ENCODE peak calls at places on chromosomes 6 and 20, in ten cellular contexts. I is RWPE2, V is BJ, Q is brain microvascular endothelial cell, D is lower lobe of right lung, H is fibroblast of mammary gland, M is SK-N-SH, E is left ventricle myocardium inferior, X is fibroblast of pulmonary artery, A is GM06990. L is an unnamed sample.

GRCh38 chr6:40587240-40588069 is at the start of gene LRFN2:
- DNase-seq in I (peak), V (no peak), Q (peak), D (peak), H (peak), M (peak), E (peak), X (peak), A (peak), L (peak)

GRCh38 chr6:99471638-99472037 is 43.6 kb downstream of the USP45 start:
- DNase-seq in I (no peak), V (no peak), Q (no peak), D (no peak), H (no peak), M (peak), E (no peak), X (no peak), A (no peak), L (no peak)

GRCh38 chr6:115460913-115461312 is 599.8 kb downstream of the FRK start:
- DNase-seq in I (no peak), V (no peak), Q (no peak), D (no peak), H (no peak), M (no peak), E (no peak), X (no peak), A (no peak), L (no peak)

GRCh38 chr6:39073471-39074355 is 25.1 kb downstream of the GLP1R start:
- DNase-seq in I (no peak), V (no peak), Q (no peak), D (no peak), H (no peak), M (no peak), E (no peak), X (no peak), A (no peak), L (no peak)

GRCh38 chr6:22544469-22544868 is 24.9 kb upstream of the HDGFL1 start:
- DNase-seq in I (no peak), V (no peak), Q (no peak), D (no peak), H (no peak), M (no peak), E (no peak), X (no peak), A (no peak), L (no peak)

GRCh38 chr6:89970609-89971337 is 76.5 kb downstream of the GJA10 start:
- DNase-seq in I (no peak), V (no peak), Q (peak), D (no peak), H (peak), M (peak), E (no peak), X (peak), A (no peak), L (no peak)

GRCh38 chr6:16450821-16451220 is 212.4 kb downstream of the GMPR start:
- DNase-seq in I (no peak), V (no peak), Q (peak), D (no peak), H (peak), M (no peak), E (no peak), X (peak), A (no peak), L (no peak)

GRCh38 chr20:16846011-16846410 is 97.9 kb downstream of the OTOR start:
- DNase-seq in I (no peak), V (peak), Q (no peak), D (no peak), H (no peak), M (no peak), E (no peak), X (no peak), A (no peak), L (no peak)

GRCh38 chr20:57638173-57638894 is 18.1 kb upstream of the ZBP1 start:
- DNase-seq in I (no peak), V (no peak), Q (peak), D (peak), H (peak), M (no peak), E (no peak), X (peak), A (no peak), L (no peak)

GRCh38 chr6:167441653-167442644 is 117.1 kb downstream of the TTLL2 start:
- DNase-seq in I (no peak), V (no peak), Q (no peak), D (no peak), H (no peak), M (peak), E (no peak), X (no peak), A (no peak), L (no peak)

GRCh38 chr6:31888281-31889258 is 8.9 kb downstream of the EHMT2 start:
- DNase-seq in I (no peak), V (no peak), Q (no peak), D (no peak), H (no peak), M (peak), E (peak), X (peak), A (no peak), L (peak)

GRCh38 chr20:19834783-19835182 is 76.7 kb downstream of the RIN2 start:
- DNase-seq in I (no peak), V (no peak), Q (no peak), D (no peak), H (no peak), M (no peak), E (no peak), X (no peak), A (no peak), L (no peak)

GRCh38 chr20:52402950-52403349 is 211.4 kb upstream of the ZFP64 start:
- DNase-seq in I (no peak), V (no peak), Q (no peak), D (no peak), H (no peak), M (no peak), E (no peak), X (no peak), A (no peak), L (no peak)

GRCh38 chr6:26392932-26393636 is 9.0 kb upstream of the BTN3A1 start:
- DNase-seq in I (no peak), V (no peak), Q (no peak), D (peak), H (peak), M (peak), E (no peak), X (peak), A (no peak), L (no peak)

GRCh38 chr6:73728548-73729205 is 32.7 kb downstream of the CD109 start:
- DNase-seq in I (no peak), V (no peak), Q (no peak), D (no peak), H (no peak), M (no peak), E (no peak), X (no peak), A (peak), L (no peak)

GRCh38 chr6:149769676-149770075 is 20.1 kb downstream of the PCMT1 start:
- DNase-seq in I (no peak), V (no peak), Q (no peak), D (no peak), H (no peak), M (no peak), E (no peak), X (no peak), A (no peak), L (no peak)

GRCh38 chr6:75566137-75566767 is 35.4 kb upstream of the SENP6 start:
- DNase-seq in I (no peak), V (no peak), Q (no peak), D (no peak), H (no peak), M (no peak), E (no peak), X (no peak), A (no peak), L (no peak)

GRCh38 chr6:20906938-20907337 is 372.7 kb downstream of the CDKAL1 start:
- DNase-seq in I (no peak), V (no peak), Q (peak), D (no peak), H (peak), M (no peak), E (no peak), X (peak), A (no peak), L (no peak)

GRCh38 chr6:71258078-71258866 is 30.3 kb upstream of the OGFRL1 start:
- DNase-seq in I (no peak), V (no peak), Q (no peak), D (no peak), H (peak), M (no peak), E (no peak), X (no peak), A (no peak), L (no peak)

GRCh38 chr20:10922521-10922920 is 248.7 kb upstream of the JAG1 start:
- DNase-seq in I (no peak), V (no peak), Q (no peak), D (no peak), H (no peak), M (no peak), E (no peak), X (no peak), A (no peak), L (no peak)

GRCh38 chr6:15945593-15946159 is 183.2 kb upstream of the MYLIP start:
- DNase-seq in I (no peak), V (no peak), Q (peak), D (no peak), H (peak), M (no peak), E (no peak), X (peak), A (no peak), L (no peak)

GRCh38 chr20:17735959-17736621 is 36.3 kb downstream of the BANF2 start:
- DNase-seq in I (no peak), V (no peak), Q (no peak), D (no peak), H (peak), M (no peak), E (no peak), X (no peak), A (no peak), L (no peak)

GRCh38 chr20:36572701-36573102 is 695 bp upstream of the TGIF2 start:
- DNase-seq in I (no peak), V (no peak), Q (peak), D (no peak), H (peak), M (peak), E (no peak), X (no peak), A (no peak), L (no peak)

GRCh38 chr6:90078513-90079289 is 184.4 kb downstream of the GJA10 start:
- DNase-seq in I (no peak), V (no peak), Q (no peak), D (no peak), H (peak), M (no peak), E (no peak), X (no peak), A (no peak), L (no peak)

GRCh38 chr6:159510141-159510540 is 182.9 kb downstream of the SOD2 start:
- DNase-seq in I (no peak), V (no peak), Q (no peak), D (no peak), H (no peak), M (no peak), E (no peak), X (no peak), A (no peak), L (no peak)

GRCh38 chr6:159512104-159512503 is 180.9 kb downstream of the SOD2 start:
- DNase-seq in I (no peak), V (no peak), Q (no peak), D (no peak), H (no peak), M (no peak), E (no peak), X (no peak), A (no peak), L (no peak)

GRCh38 chr6:159513914-159514313 is 179.1 kb downstream of the SOD2 start:
- DNase-seq in I (no peak), V (no peak), Q (no peak), D (no peak), H (no peak), M (no peak), E (no peak), X (no peak), A (no peak), L (no peak)

GRCh38 chr6:159512571-159512970 is 180.5 kb downstream of the SOD2 start:
- DNase-seq in I (no peak), V (no peak), Q (no peak), D (no peak), H (no peak), M (no peak), E (no peak), X (no peak), A (no peak), L (no peak)

DNA sequence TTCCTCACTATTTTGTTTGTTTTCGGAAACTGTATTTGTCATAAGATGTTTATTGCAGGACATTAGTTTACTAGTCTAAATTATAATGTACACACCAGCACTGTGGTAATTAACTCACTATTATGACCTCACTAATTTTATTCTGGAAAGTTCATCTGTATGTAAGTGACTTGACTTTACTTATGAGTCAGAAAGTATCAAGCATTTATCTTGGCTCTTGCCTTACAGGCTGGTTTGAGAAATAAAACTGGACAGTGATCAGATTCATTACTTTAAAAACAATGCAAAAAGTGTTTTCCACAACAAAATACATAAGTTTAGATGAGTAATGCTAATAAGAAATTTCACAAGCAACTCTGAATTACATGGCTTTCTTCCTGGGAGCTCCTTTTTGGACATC is 180.0 kb downstream of the SOD2 start:
- DNase-seq in I (no peak), V (no peak), Q (no peak), D (no peak), H (peak), M (no peak), E (no peak), X (no peak), A (no peak), L (no peak)
- H3K4me3 ChIP-seq in I (no peak), V (no peak), Q (no peak), D (no peak), H (no peak), M (no peak), E (no peak), X (no peak), A (no peak), L (no peak)

DNA sequence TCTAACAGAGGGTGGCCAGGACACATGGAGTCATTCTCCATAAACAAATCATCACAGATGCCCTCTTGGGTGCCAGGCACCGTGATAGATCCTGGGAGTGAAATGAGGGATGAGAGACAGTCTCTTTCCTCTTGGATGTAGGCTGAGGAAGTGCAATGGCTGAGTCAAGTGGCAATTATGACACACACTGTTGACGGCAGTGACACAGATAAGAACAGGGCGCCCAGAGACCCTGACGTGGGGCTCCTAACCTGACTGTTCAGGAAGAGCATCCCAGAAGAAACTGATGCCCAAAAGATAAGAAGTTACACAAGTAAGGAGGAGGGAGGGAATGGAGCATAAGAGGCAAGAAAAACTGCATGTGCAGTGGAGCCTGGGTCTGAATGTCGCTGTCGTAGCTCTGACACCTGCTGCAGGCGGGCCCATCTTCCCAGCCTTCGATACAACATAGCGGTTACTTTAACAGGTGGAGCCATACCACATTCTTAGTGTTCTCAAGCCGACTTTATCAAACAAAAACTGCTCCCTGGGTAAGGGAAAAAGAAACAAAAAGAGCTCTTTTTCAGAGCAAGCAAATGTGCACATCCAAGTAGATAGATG is 464.1 kb upstream of the JARID2 start:
- DNase-seq in I (no peak), V (no peak), Q (no peak), D (no peak), H (no peak), M (no peak), E (no peak), X (no peak), A (no peak), L (no peak)
- TF ChIP-seq CTCF in I (no peak), V (no peak), Q (no peak), D (no peak), H (no peak), M (no peak), E (no peak), X (no peak), A (no peak), L (no peak)

GRCh38 chr6:37648465-37649330 is 49.0 kb downstream of the MDGA1 start:
- DNase-seq in I (peak), V (no peak), Q (no peak), D (no peak), H (no peak), M (no peak), E (no peak), X (no peak), A (no peak), L (peak)
- H3K4me3 ChIP-seq in I (peak), V (no peak), Q (peak), D (peak), H (no peak), M (no peak), E (peak), X (no peak), A (no peak), L (no peak)

GRCh38 chr20:51044796-51045195 is 21.9 kb upstream of the KCNG1 start:
- DNase-seq in I (peak), V (no peak), Q (no peak), D (no peak), H (no peak), M (no peak), E (no peak), X (no peak), A (no peak), L (no peak)

GRCh38 chr20:51043811-51044210 is 20.9 kb upstream of the KCNG1 start:
- DNase-seq in I (no peak), V (no peak), Q (peak), D (no peak), H (peak), M (no peak), E (no peak), X (no peak), A (no peak), L (no peak)

GRCh38 chr20:51042064-51042463 is 19.2 kb upstream of the KCNG1 start:
- DNase-seq in I (peak), V (no peak), Q (no peak), D (no peak), H (no peak), M (no peak), E (no peak), X (no peak), A (no peak), L (no peak)

GRCh38 chr20:51046021-51046985 is 23.4 kb upstream of the KCNG1 start:
- DNase-seq in I (peak), V (no peak), Q (no peak), D (no peak), H (no peak), M (no peak), E (no peak), X (no peak), A (no peak), L (no peak)

DNA sequence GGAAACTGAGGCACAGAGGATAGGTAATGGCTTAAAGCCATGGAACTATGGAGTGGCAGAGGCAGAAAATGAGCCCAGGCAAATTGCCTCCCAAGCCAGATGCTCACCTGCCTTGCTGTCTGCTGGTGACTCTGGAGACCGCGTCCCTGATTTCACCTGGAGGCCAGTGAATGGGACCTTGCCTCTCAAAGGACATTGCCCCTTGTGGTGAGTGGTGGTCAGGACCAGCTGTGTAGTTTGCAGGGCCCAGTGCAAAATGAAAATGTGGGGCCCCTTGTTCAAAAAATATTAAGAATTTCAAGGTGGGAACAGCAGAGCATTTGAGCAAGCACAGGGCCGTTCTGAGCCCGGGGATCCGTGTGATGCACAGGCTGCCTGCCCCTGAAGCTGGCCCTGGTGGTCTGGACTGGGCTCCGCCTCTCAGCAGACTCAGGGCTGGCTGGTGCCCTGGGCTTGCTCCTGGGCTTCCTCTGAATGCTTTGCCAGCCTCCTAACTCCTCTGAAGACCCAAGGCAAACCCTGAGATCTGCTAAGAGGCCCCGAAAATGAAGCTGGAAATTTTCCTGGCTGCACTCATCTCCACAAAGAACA is 19.8 kb upstream of the KCNG1 start:
- DNase-seq in I (peak), V (no peak), Q (no peak), D (no peak), H (no peak), M (no peak), E (no peak), X (no peak), A (no peak), L (no peak)
- TF ChIP-seq CTCF in I (peak), V (peak), Q (peak), D (no peak), H (peak), M (peak), E (no peak), X (peak), A (no peak), L (no peak)

GRCh38 chr20:3732327-3733118 is at the start of gene HSPA12B:
- DNase-seq in I (no peak), V (no peak), Q (no peak), D (no peak), H (no peak), M (peak), E (no peak), X (no peak), A (no peak), L (no peak)
- H3K4me3 ChIP-seq in I (no peak), V (no peak), Q (no peak), D (peak), H (no peak), M (no peak), E (peak), X (peak), A (no peak), L (no peak)

DNA sequence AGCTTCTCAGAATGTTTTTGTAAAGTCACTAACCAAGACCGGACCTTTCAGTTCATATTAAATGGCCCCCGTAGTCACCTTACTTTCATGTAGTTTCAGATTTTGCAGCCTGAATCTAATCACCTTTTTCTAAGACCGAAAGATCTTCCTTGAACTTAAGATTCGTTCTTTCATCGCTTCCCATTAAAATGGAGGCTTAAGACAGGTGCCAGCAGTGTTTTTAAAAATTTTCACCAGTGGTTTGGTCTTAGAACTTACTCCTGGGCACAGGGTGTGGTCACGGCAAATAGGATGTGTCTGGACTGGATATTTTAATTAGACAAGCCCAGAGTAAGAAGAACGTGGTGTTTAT is 630 bp downstream of the SRSF3 start:
- DNase-seq in I (no peak), V (no peak), Q (no peak), D (no peak), H (no peak), M (no peak), E (no peak), X (no peak), A (no peak), L (no peak)
- TF ChIP-seq CTCF in I (no peak), V (no peak), Q (no peak), D (no peak), H (no peak), M (no peak), E (no peak), X (no peak), A (no peak), L (no peak)

L was measured in mucosa of descending colon.